ENCODE peak calls at places on chromosomes 2 and 18, in four cellular contexts. One of them, this sample, is unnamed.

GRCh38 chr2:174749793-174750192 is 14.5 kb downstream of the CHRNA1 start:
- DNase-seq in stimulated activated CD8-positive, alpha-beta memory T cell treated with anti-CD3 and anti-CD28 coated beads, Interleukin-15, amount 100 ng/mL, for 24 hours: no peak
- DNase-seq in AG09319: no peak
- DNase-seq in HTR-8/SVneo: no peak
- DNase-seq in this sample: no peak

GRCh38 chr2:240502430-240503121 is 55.2 kb downstream of the ANKMY1 start:
- DNase-seq in stimulated activated CD8-positive, alpha-beta memory T cell treated with anti-CD3 and anti-CD28 coated beads, Interleukin-15, amount 100 ng/mL, for 24 hours: no peak
- DNase-seq in AG09319: no peak
- DNase-seq in HTR-8/SVneo: no peak
- DNase-seq in this sample: no peak

GRCh38 chr18:67730884-67731283 is 214.4 kb upstream of the DSEL start:
- DNase-seq in stimulated activated CD8-positive, alpha-beta memory T cell treated with anti-CD3 and anti-CD28 coated beads, Interleukin-15, amount 100 ng/mL, for 24 hours: no peak
- DNase-seq in AG09319: peak
- DNase-seq in HTR-8/SVneo: peak
- DNase-seq in this sample: no peak

GRCh38 chr18:61926532-61926931 is 33.7 kb upstream of the RNF152 start:
- DNase-seq in stimulated activated CD8-positive, alpha-beta memory T cell treated with anti-CD3 and anti-CD28 coated beads, Interleukin-15, amount 100 ng/mL, for 24 hours: no peak
- DNase-seq in AG09319: no peak
- DNase-seq in HTR-8/SVneo: no peak
- DNase-seq in this sample: no peak

GRCh38 chr2:11744631-11745394 is 1.6 kb upstream of the LPIN1 start:
- DNase-seq in stimulated activated CD8-positive, alpha-beta memory T cell treated with anti-CD3 and anti-CD28 coated beads, Interleukin-15, amount 100 ng/mL, for 24 hours: no peak
- DNase-seq in AG09319: no peak
- DNase-seq in HTR-8/SVneo: peak
- DNase-seq in this sample: no peak

GRCh38 chr2:33598472-33599174 is 476 bp downstream of the FAM98A start:
- DNase-seq in stimulated activated CD8-positive, alpha-beta memory T cell treated with anti-CD3 and anti-CD28 coated beads, Interleukin-15, amount 100 ng/mL, for 24 hours: peak
- DNase-seq in AG09319: no peak
- DNase-seq in HTR-8/SVneo: peak
- DNase-seq in this sample: no peak

GRCh38 chr2:239306274-239307220 is 94.3 kb downstream of the HDAC4 start:
- DNase-seq in stimulated activated CD8-positive, alpha-beta memory T cell treated with anti-CD3 and anti-CD28 coated beads, Interleukin-15, amount 100 ng/mL, for 24 hours: no peak
- DNase-seq in AG09319: no peak
- DNase-seq in HTR-8/SVneo: no peak
- DNase-seq in this sample: no peak

GRCh38 chr2:174138161-174138560 is 110.2 kb downstream of the OLA1 start:
- DNase-seq in stimulated activated CD8-positive, alpha-beta memory T cell treated with anti-CD3 and anti-CD28 coated beads, Interleukin-15, amount 100 ng/mL, for 24 hours: no peak
- DNase-seq in AG09319: no peak
- DNase-seq in HTR-8/SVneo: no peak
- DNase-seq in this sample: no peak

GRCh38 chr2:216392018-216392562 is 19.8 kb upstream of the MARCHF4 start:
- DNase-seq in stimulated activated CD8-positive, alpha-beta memory T cell treated with anti-CD3 and anti-CD28 coated beads, Interleukin-15, amount 100 ng/mL, for 24 hours: no peak
- DNase-seq in AG09319: no peak
- DNase-seq in HTR-8/SVneo: no peak
- DNase-seq in this sample: no peak

GRCh38 chr18:47417807-47418206 is 166.3 kb upstream of the SKOR2 start:
- DNase-seq in stimulated activated CD8-positive, alpha-beta memory T cell treated with anti-CD3 and anti-CD28 coated beads, Interleukin-15, amount 100 ng/mL, for 24 hours: no peak
- DNase-seq in AG09319: no peak
- DNase-seq in HTR-8/SVneo: no peak
- DNase-seq in this sample: no peak

GRCh38 chr2:156394033-156394741 is 42.0 kb upstream of the GPD2 start:
- DNase-seq in stimulated activated CD8-positive, alpha-beta memory T cell treated with anti-CD3 and anti-CD28 coated beads, Interleukin-15, amount 100 ng/mL, for 24 hours: no peak
- DNase-seq in AG09319: no peak
- DNase-seq in HTR-8/SVneo: no peak
- DNase-seq in this sample: no peak

GRCh38 chr18:63892544-63892943 is 5.0 kb downstream of the SERPINB2 start:
- DNase-seq in stimulated activated CD8-positive, alpha-beta memory T cell treated with anti-CD3 and anti-CD28 coated beads, Interleukin-15, amount 100 ng/mL, for 24 hours: no peak
- DNase-seq in AG09319: no peak
- DNase-seq in HTR-8/SVneo: no peak
- DNase-seq in this sample: no peak

GRCh38 chr2:11873346-11873745 is 126.9 kb downstream of the LPIN1 start:
- DNase-seq in stimulated activated CD8-positive, alpha-beta memory T cell treated with anti-CD3 and anti-CD28 coated beads, Interleukin-15, amount 100 ng/mL, for 24 hours: no peak
- DNase-seq in AG09319: no peak
- DNase-seq in HTR-8/SVneo: no peak
- DNase-seq in this sample: no peak

GRCh38 chr2:9106338-9107167 is 100.1 kb upstream of the ASAP2 start:
- DNase-seq in stimulated activated CD8-positive, alpha-beta memory T cell treated with anti-CD3 and anti-CD28 coated beads, Interleukin-15, amount 100 ng/mL, for 24 hours: no peak
- DNase-seq in AG09319: no peak
- DNase-seq in HTR-8/SVneo: no peak
- DNase-seq in this sample: no peak

GRCh38 chr2:128317186-128317897 is 1.3 kb downstream of the HS6ST1 start:
- DNase-seq in stimulated activated CD8-positive, alpha-beta memory T cell treated with anti-CD3 and anti-CD28 coated beads, Interleukin-15, amount 100 ng/mL, for 24 hours: no peak
- DNase-seq in AG09319: no peak
- DNase-seq in HTR-8/SVneo: no peak
- DNase-seq in this sample: no peak

GRCh38 chr2:222973237-222973636 is 78.8 kb upstream of the KCNE4 start:
- DNase-seq in stimulated activated CD8-positive, alpha-beta memory T cell treated with anti-CD3 and anti-CD28 coated beads, Interleukin-15, amount 100 ng/mL, for 24 hours: no peak
- DNase-seq in AG09319: no peak
- DNase-seq in HTR-8/SVneo: no peak
- DNase-seq in this sample: no peak

GRCh38 chr2:165587335-165587938 is 117.9 kb downstream of the CSRNP3 start:
- DNase-seq in stimulated activated CD8-positive, alpha-beta memory T cell treated with anti-CD3 and anti-CD28 coated beads, Interleukin-15, amount 100 ng/mL, for 24 hours: no peak
- DNase-seq in AG09319: no peak
- DNase-seq in HTR-8/SVneo: no peak
- DNase-seq in this sample: no peak

GRCh38 chr18:24792164-24792563 is 331.7 kb downstream of the HRH4 start:
- DNase-seq in stimulated activated CD8-positive, alpha-beta memory T cell treated with anti-CD3 and anti-CD28 coated beads, Interleukin-15, amount 100 ng/mL, for 24 hours: no peak
- DNase-seq in AG09319: no peak
- DNase-seq in HTR-8/SVneo: no peak
- DNase-seq in this sample: no peak

GRCh38 chr2:2183135-2183534 is 147.9 kb downstream of the MYT1L start:
- DNase-seq in stimulated activated CD8-positive, alpha-beta memory T cell treated with anti-CD3 and anti-CD28 coated beads, Interleukin-15, amount 100 ng/mL, for 24 hours: no peak
- DNase-seq in AG09319: no peak
- DNase-seq in HTR-8/SVneo: no peak
- DNase-seq in this sample: no peak

GRCh38 chr2:140659293-140659692 is 1471.5 kb downstream of the LRP1B start:
- DNase-seq in stimulated activated CD8-positive, alpha-beta memory T cell treated with anti-CD3 and anti-CD28 coated beads, Interleukin-15, amount 100 ng/mL, for 24 hours: no peak
- DNase-seq in AG09319: no peak
- DNase-seq in HTR-8/SVneo: no peak
- DNase-seq in this sample: no peak

GRCh38 chr2:152962446-152962845 is 244.0 kb downstream of the ARL6IP6 start:
- DNase-seq in stimulated activated CD8-positive, alpha-beta memory T cell treated with anti-CD3 and anti-CD28 coated beads, Interleukin-15, amount 100 ng/mL, for 24 hours: no peak
- DNase-seq in AG09319: no peak
- DNase-seq in HTR-8/SVneo: no peak
- DNase-seq in this sample: no peak

GRCh38 chr2:19738707-19739106 is 163.1 kb downstream of the TTC32 start:
- DNase-seq in stimulated activated CD8-positive, alpha-beta memory T cell treated with anti-CD3 and anti-CD28 coated beads, Interleukin-15, amount 100 ng/mL, for 24 hours: no peak
- DNase-seq in AG09319: peak
- DNase-seq in HTR-8/SVneo: no peak
- DNase-seq in this sample: peak

GRCh38 chr2:24793752-24794477 is 690 bp downstream of the CENPO start:
- DNase-seq in stimulated activated CD8-positive, alpha-beta memory T cell treated with anti-CD3 and anti-CD28 coated beads, Interleukin-15, amount 100 ng/mL, for 24 hours: no peak
- DNase-seq in AG09319: no peak
- DNase-seq in HTR-8/SVneo: peak
- DNase-seq in this sample: no peak

GRCh38 chr2:177264209-177264538 is 353 bp downstream of the NFE2L2 start:
- DNase-seq in stimulated activated CD8-positive, alpha-beta memory T cell treated with anti-CD3 and anti-CD28 coated beads, Interleukin-15, amount 100 ng/mL, for 24 hours: no peak
- DNase-seq in AG09319: no peak
- DNase-seq in HTR-8/SVneo: peak
- DNase-seq in this sample: no peak

GRCh38 chr2:62194558-62195420 is 1.1 kb upstream of the B3GNT2 start:
- DNase-seq in stimulated activated CD8-positive, alpha-beta memory T cell treated with anti-CD3 and anti-CD28 coated beads, Interleukin-15, amount 100 ng/mL, for 24 hours: no peak
- DNase-seq in AG09319: no peak
- DNase-seq in HTR-8/SVneo: no peak
- DNase-seq in this sample: no peak

GRCh38 chr2:209523778-209524362 is 100.0 kb downstream of the MAP2 start:
- DNase-seq in stimulated activated CD8-positive, alpha-beta memory T cell treated with anti-CD3 and anti-CD28 coated beads, Interleukin-15, amount 100 ng/mL, for 24 hours: no peak
- DNase-seq in AG09319: no peak
- DNase-seq in HTR-8/SVneo: no peak
- DNase-seq in this sample: no peak